ENCODE peak calls at places on chromosomes 3 and 15, in four cellular contexts. N is hepatocyte, L is GM23248, K is SK-N-SH. W is an unnamed sample. For H3K79me2 and H3K4me1, the result is how much of the 10 kb centered on the place peaks cover.

GRCh38 chr3:29555590-29555989 is 274.7 kb downstream of the RBMS3 start:
- DNase-seq in K (no peak), N (no peak), L (peak), W (no peak)

GRCh38 chr15:90851114-90851513 is 17.3 kb upstream of the FURIN start:
- DNase-seq in K (no peak), N (no peak), L (no peak), W (no peak)

GRCh38 chr15:82890338-82891024 is 62.0 kb downstream of the HOMER2 start:
- DNase-seq in L (peak), N (no peak), K (peak), W (no peak)

GRCh38 chr3:195802261-195802701 is 9.4 kb downstream of the MUC4 start:
- DNase-seq in L (no peak), K (no peak), N (no peak), W (no peak)

GRCh38 chr3:84755860-84756259 is 202.9 kb upstream of the CADM2 start:
- DNase-seq in K (no peak), N (no peak), L (no peak), W (no peak)

GRCh38 chr15:74776851-74777768 is 4.8 kb upstream of the CSK start:
- DNase-seq in K (peak), N (no peak), L (peak), W (no peak)

GRCh38 chr15:23642413-23643044 is 5.1 kb downstream of the MAGEL2 start:
- DNase-seq in L (peak), K (peak), N (peak), W (peak)

GRCh38 chr3:42500091-42500490 is 2.4 kb upstream of the VIPR1 start:
- DNase-seq in L (no peak), K (no peak), N (no peak), W (no peak)

GRCh38 chr15:39530446-39531342 is 50.2 kb upstream of the THBS1 start:
- DNase-seq in L (peak), K (peak), N (no peak), W (no peak)

GRCh38 chr3:42667096-42667522 is 13.6 kb downstream of the ZBTB47 start:
- DNase-seq in N (no peak), L (no peak), K (peak), W (no peak)

GRCh38 chr3:8741581-8742355 is 8.2 kb downstream of the CAV3 start:
- DNase-seq in L (peak), K (peak), N (peak), W (peak)

GRCh38 chr15:43915820-43916660 is 89.2 kb downstream of the WDR76 start:
- DNase-seq in K (no peak), N (no peak), L (no peak), W (no peak)

GRCh38 chr3:119295816-119296484 is 1.8 kb downstream of the ARHGAP31 start:
- DNase-seq in K (no peak), N (no peak), L (peak), W (no peak)

GRCh38 chr3:135629696-135630408 is 335.7 kb upstream of the PPP2R3A start:
- DNase-seq in L (no peak), K (no peak), N (no peak), W (no peak)

GRCh38 chr3:114572364-114573062 is 278.7 kb downstream of the TIGIT start:
- DNase-seq in N (no peak), L (no peak), K (no peak), W (no peak)

DNA sequence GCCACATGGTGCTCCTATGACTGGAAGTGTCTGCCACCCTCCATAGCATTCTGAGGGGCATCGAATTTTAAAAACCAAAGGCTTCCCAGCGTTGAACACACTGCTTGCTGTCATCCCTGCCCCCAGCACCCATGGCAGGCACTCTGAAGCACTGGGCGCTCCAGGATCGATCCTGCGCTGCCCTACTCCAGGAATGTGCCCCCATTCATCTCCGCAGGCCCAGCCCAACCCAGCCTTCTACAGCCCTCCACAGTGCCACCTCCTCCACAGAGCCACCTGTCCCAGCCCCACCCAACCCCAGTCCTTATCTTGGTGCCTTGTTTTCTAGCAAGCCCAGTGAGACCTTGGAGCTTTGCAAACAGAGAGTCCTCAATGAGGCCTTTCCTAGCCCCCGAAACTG is 52.2 kb downstream of the WNT7A start:
- DNase-seq in L (no peak), N (no peak), K (no peak), W (no peak)
- H3K79me2 ChIP-seq in L (under half), N (under half), K (under half), W (under half)

GRCh38 chr3:99656606-99657005 is 18.2 kb downstream of the COL8A1 start:
- DNase-seq in K (no peak), L (peak), N (no peak), W (no peak)

GRCh38 chr3:99648091-99648490 is 9.7 kb downstream of the COL8A1 start:
- DNase-seq in L (peak), K (no peak), N (peak), W (peak)

GRCh38 chr3:99647081-99647480 is 8.7 kb downstream of the COL8A1 start:
- DNase-seq in K (no peak), N (no peak), L (peak), W (no peak)

GRCh38 chr3:99648496-99648895 is 10.1 kb downstream of the COL8A1 start:
- DNase-seq in N (no peak), K (no peak), L (peak), W (peak)

GRCh38 chr3:99651561-99651960 is 13.2 kb downstream of the COL8A1 start:
- DNase-seq in L (peak), N (peak), K (no peak), W (peak)
- TF ChIP-seq EZH2phosphoT487 in L (no peak), N (no peak), K (no peak), W (no peak)

GRCh38 chr3:12947504-12948369 is 106.4 kb upstream of the RPL32 start:
- DNase-seq in L (peak), N (peak), K (no peak), W (peak)
- H3K4me1 ChIP-seq in L (under half), N (under half), K (under half), W (under half)

DNA sequence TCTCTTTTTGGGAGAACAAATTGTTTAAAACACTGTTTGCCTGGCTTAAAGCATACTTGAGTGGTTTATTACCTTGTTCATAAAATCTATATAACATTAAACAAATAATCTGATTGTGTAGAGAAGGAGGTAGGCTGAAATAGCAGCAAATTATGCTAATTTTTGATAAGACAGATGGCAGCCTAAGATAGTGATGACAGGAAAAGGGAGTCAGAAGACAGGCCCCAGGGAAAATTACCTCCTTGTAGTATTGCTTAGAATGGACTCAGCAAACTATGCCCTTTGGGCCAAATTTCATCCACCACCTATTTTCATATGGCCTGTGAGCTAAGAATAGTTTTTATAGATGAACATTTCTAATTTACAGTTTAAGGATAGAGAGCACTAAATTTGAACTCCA is 37.8 kb downstream of the CHD2 start:
- DNase-seq in L (no peak), N (no peak), K (no peak), W (no peak)
- H3K79me2 ChIP-seq in L (half or more), N (half or more), K (half or more), W (under half)

GRCh38 chr3:47145272-47145671 is 18.6 kb downstream of the SETD2 start:
- DNase-seq in L (no peak), N (no peak), K (no peak), W (no peak)

DNA sequence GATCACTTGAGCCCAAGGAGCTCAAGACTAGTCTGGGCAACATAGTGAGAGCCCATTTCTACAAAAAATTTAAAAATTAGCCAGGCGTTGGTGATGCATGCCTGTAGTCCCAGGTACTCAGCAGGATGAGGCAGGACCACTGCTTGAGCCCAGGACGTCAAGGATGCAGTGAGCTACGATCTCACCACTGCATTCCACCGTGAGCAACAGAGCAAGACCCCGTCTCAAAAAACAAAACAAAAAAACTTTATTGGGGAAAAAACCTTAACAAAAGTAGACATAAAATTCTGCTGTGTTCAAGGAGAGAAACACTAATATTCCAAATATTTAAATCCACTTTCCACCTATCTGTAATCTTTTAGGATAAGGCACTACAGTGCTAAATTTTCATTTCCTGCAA is 20.8 kb downstream of the SETD2 start:
- DNase-seq in K (no peak), L (no peak), N (no peak), W (no peak)
- TF ChIP-seq EZH2phosphoT487 in K (no peak), L (no peak), N (no peak), W (no peak)

GRCh38 chr3:177595789-177596188 is 398.5 kb upstream of the TBL1XR1 start:
- DNase-seq in K (no peak), L (peak), N (no peak), W (no peak)
- H3K4me1 ChIP-seq in K (half or more), L (half or more), N (under half), W (half or more)